ENCODE peak calls at places on chromosome 17, in five cellular contexts. One of them, this sample, is unnamed.

GRCh38 chr17:37518816-37519215 is 29.1 kb downstream of the DUSP14 start:
- DNase-seq in Peyer's patch: no peak
- DNase-seq in A549: peak; percentile 29
- DNase-seq in IMR-90: no peak
- DNase-seq in esophagus muscularis mucosa: no peak
- DNase-seq in this sample: no peak

GRCh38 chr17:59439261-59439660 is 107.8 kb downstream of the YPEL2 start:
- DNase-seq in Peyer's patch: no peak
- DNase-seq in A549: no peak
- DNase-seq in IMR-90: no peak
- DNase-seq in esophagus muscularis mucosa: no peak
- DNase-seq in this sample: no peak

GRCh38 chr17:45345554-45346254 is 28.9 kb upstream of the MAP3K14 start:
- DNase-seq in Peyer's patch: no peak
- DNase-seq in A549: peak; percentile 63
- DNase-seq in IMR-90: peak; percentile 88
- DNase-seq in esophagus muscularis mucosa: no peak
- DNase-seq in this sample: peak; percentile 73

GRCh38 chr17:64651889-64652288 is 10.2 kb downstream of the SMURF2 start:
- DNase-seq in Peyer's patch: no peak
- DNase-seq in A549: no peak
- DNase-seq in IMR-90: no peak
- DNase-seq in esophagus muscularis mucosa: no peak
- DNase-seq in this sample: no peak

GRCh38 chr17:10756604-10757003 is 26.8 kb upstream of the TMEM220 start:
- DNase-seq in Peyer's patch: no peak
- DNase-seq in A549: no peak
- DNase-seq in IMR-90: no peak
- DNase-seq in esophagus muscularis mucosa: no peak
- DNase-seq in this sample: peak; percentile 11

GRCh38 chr17:32112416-32112815 is 29.9 kb upstream of the RHOT1 start:
- DNase-seq in Peyer's patch: no peak
- DNase-seq in A549: no peak
- DNase-seq in IMR-90: no peak
- DNase-seq in esophagus muscularis mucosa: no peak
- DNase-seq in this sample: no peak

GRCh38 chr17:72104863-72105234 is 16.0 kb upstream of the SOX9 start:
- DNase-seq in Peyer's patch: no peak
- DNase-seq in A549: no peak
- DNase-seq in IMR-90: no peak
- DNase-seq in esophagus muscularis mucosa: no peak
- DNase-seq in this sample: no peak

GRCh38 chr17:17628388-17629008 is 37.0 kb upstream of the PEMT start:
- DNase-seq in Peyer's patch: no peak
- DNase-seq in A549: no peak
- DNase-seq in IMR-90: no peak
- DNase-seq in esophagus muscularis mucosa: no peak
- DNase-seq in this sample: no peak

GRCh38 chr17:65022751-65023421 is 33.7 kb downstream of the GNA13 start:
- DNase-seq in Peyer's patch: no peak
- DNase-seq in A549: no peak
- DNase-seq in IMR-90: peak; percentile 70
- DNase-seq in esophagus muscularis mucosa: no peak
- DNase-seq in this sample: no peak

GRCh38 chr17:39622380-39623006 is 4.3 kb upstream of the PPP1R1B start:
- DNase-seq in Peyer's patch: no peak
- DNase-seq in A549: peak; percentile 66
- DNase-seq in IMR-90: no peak
- DNase-seq in esophagus muscularis mucosa: no peak
- DNase-seq in this sample: no peak

GRCh38 chr17:58271532-58271931 is 9.2 kb downstream of the MPO start:
- DNase-seq in Peyer's patch: no peak
- DNase-seq in A549: no peak
- DNase-seq in IMR-90: no peak
- DNase-seq in esophagus muscularis mucosa: no peak
- DNase-seq in this sample: no peak

GRCh38 chr17:48819466-48819865 is 2.4 kb upstream of the TTLL6 start:
- DNase-seq in Peyer's patch: no peak
- DNase-seq in A549: no peak
- DNase-seq in IMR-90: no peak
- DNase-seq in esophagus muscularis mucosa: no peak
- DNase-seq in this sample: no peak

GRCh38 chr17:6231886-6232767 is 161.9 kb downstream of the WSCD1 start:
- DNase-seq in Peyer's patch: no peak
- DNase-seq in A549: no peak
- DNase-seq in IMR-90: no peak
- DNase-seq in esophagus muscularis mucosa: no peak
- DNase-seq in this sample: no peak

GRCh38 chr17:79026345-79027273 is 2.6 kb downstream of the C1QTNF1 start:
- DNase-seq in Peyer's patch: peak; percentile 79
- DNase-seq in A549: peak; percentile 78
- DNase-seq in IMR-90: peak; percentile 68
- DNase-seq in esophagus muscularis mucosa: no peak
- DNase-seq in this sample: no peak

DNA sequence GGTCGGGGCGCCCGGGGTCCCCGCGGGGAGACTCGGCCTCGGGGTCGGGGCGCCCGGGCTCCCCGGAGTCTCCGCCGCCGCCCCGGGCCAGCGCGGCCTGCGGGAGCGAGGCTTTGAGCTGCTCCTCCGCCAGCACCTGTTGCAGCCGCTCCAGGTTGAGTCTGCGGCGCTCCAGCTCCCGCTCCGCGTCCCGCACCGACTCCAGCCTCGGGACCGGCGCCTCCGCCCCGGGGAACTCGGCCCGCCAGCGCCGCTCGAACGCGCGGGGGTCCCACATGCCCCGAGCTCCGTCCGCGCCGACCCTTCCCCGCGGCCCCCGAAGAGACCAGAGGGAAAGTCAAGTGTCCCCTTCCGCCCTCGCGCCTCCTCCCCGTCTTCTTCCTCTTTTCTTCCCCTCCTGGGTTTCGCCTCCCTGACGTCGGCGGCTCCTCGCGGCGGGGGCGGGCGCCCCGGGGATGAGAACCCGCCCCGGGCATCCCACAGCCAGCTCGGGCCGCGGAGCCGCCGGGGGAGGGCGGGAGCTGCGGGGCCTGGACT is 40.8 kb upstream of the BHLHA9 start:
- DNase-seq in Peyer's patch: peak; percentile 85
- DNase-seq in A549: no peak
- DNase-seq in IMR-90: no peak
- DNase-seq in esophagus muscularis mucosa: peak; percentile 94
- DNase-seq in this sample: no peak
- TF ChIP-seq POLR2A in Peyer's patch: peak; percentile 77
- TF ChIP-seq POLR2A in A549: peak; percentile 34
- TF ChIP-seq POLR2A in IMR-90: no peak
- TF ChIP-seq POLR2A in esophagus muscularis mucosa: peak; percentile 34
- TF ChIP-seq POLR2A in this sample: no peak

GRCh38 chr17:42182927-42183734 is 2.1 kb downstream of the HCRT start:
- DNase-seq in Peyer's patch: no peak
- DNase-seq in A549: peak; percentile 64
- DNase-seq in IMR-90: peak; percentile 60
- DNase-seq in esophagus muscularis mucosa: no peak
- DNase-seq in this sample: no peak
- TF ChIP-seq POLR2A in Peyer's patch: no peak
- TF ChIP-seq POLR2A in A549: no peak
- TF ChIP-seq POLR2A in IMR-90: no peak
- TF ChIP-seq POLR2A in esophagus muscularis mucosa: no peak
- TF ChIP-seq POLR2A in this sample: no peak

GRCh38 chr17:67364847-67365761 is 1.3 kb downstream of the PSMD12 start:
- DNase-seq in Peyer's patch: no peak
- DNase-seq in A549: no peak
- DNase-seq in IMR-90: no peak
- DNase-seq in esophagus muscularis mucosa: no peak
- DNase-seq in this sample: peak; percentile 90

GRCh38 chr17:67365762-67366192 is 600 bp downstream of the PSMD12 start:
- DNase-seq in Peyer's patch: no peak
- DNase-seq in A549: peak; percentile 41
- DNase-seq in IMR-90: peak; percentile 78
- DNase-seq in esophagus muscularis mucosa: no peak
- DNase-seq in this sample: peak; percentile 90

GRCh38 chr17:67360880-67361279 is 5.5 kb downstream of the PSMD12 start:
- DNase-seq in Peyer's patch: no peak
- DNase-seq in A549: no peak
- DNase-seq in IMR-90: no peak
- DNase-seq in esophagus muscularis mucosa: no peak
- DNase-seq in this sample: no peak

GRCh38 chr17:67362173-67362572 is 4.2 kb downstream of the PSMD12 start:
- DNase-seq in Peyer's patch: no peak
- DNase-seq in A549: no peak
- DNase-seq in IMR-90: no peak
- DNase-seq in esophagus muscularis mucosa: no peak
- DNase-seq in this sample: no peak

GRCh38 chr17:67366193-67367157 is at the start of gene PSMD12:
- DNase-seq in Peyer's patch: peak; percentile 95
- DNase-seq in A549: peak; percentile 95
- DNase-seq in IMR-90: peak; percentile 88
- DNase-seq in esophagus muscularis mucosa: peak; percentile 98
- DNase-seq in this sample: peak; percentile 96
- TF ChIP-seq POLR2A in Peyer's patch: peak; percentile 79
- TF ChIP-seq POLR2A in A549: peak; percentile 94
- TF ChIP-seq POLR2A in IMR-90: peak; percentile 92
- TF ChIP-seq POLR2A in esophagus muscularis mucosa: peak; percentile 67
- TF ChIP-seq POLR2A in this sample: peak; percentile 92

DNA sequence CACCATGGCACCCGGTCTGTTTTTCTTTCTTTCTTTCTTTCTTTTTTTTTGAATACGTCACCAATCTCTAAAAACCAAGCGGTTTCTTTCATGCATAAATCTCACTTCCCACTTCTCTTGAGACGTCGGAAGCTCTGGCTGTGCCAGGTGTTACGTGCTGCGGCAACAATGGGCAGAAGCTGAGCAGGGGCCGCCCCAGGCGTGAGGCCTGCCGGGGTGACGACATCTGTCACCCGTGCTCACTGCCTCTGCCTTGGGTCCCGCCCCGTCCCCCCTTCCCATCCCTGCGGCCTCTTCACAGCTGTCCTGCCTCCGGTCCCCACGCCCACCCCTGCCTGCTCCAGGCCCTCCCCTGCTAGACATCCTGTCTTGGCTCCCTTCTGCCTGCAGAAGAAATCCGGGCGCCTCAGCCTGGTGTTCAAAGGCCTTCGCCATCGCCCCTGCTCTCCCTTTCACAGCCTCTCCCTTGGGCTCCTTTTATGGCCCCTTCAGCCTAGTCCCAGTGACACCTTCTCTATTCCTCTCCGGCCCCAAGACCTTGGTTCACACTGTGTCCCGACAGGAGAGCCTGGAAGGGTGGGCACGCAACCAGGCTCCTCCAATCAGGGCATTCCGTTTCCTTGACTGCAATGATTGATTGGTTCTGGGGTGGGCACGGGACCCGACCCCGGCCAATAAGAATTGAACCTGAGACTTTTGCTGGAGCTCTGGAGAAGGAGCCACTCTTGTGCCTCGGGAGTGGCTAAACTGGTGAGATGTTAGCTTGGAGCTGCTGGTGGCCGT is 4.8 kb downstream of the P2RX1 start:
- DNase-seq in Peyer's patch: no peak
- DNase-seq in A549: no peak
- DNase-seq in IMR-90: no peak
- DNase-seq in esophagus muscularis mucosa: no peak
- DNase-seq in this sample: no peak
- TF ChIP-seq POLR2A in Peyer's patch: no peak
- TF ChIP-seq POLR2A in A549: no peak
- TF ChIP-seq POLR2A in IMR-90: no peak
- TF ChIP-seq POLR2A in esophagus muscularis mucosa: no peak
- TF ChIP-seq POLR2A in this sample: no peak

DNA sequence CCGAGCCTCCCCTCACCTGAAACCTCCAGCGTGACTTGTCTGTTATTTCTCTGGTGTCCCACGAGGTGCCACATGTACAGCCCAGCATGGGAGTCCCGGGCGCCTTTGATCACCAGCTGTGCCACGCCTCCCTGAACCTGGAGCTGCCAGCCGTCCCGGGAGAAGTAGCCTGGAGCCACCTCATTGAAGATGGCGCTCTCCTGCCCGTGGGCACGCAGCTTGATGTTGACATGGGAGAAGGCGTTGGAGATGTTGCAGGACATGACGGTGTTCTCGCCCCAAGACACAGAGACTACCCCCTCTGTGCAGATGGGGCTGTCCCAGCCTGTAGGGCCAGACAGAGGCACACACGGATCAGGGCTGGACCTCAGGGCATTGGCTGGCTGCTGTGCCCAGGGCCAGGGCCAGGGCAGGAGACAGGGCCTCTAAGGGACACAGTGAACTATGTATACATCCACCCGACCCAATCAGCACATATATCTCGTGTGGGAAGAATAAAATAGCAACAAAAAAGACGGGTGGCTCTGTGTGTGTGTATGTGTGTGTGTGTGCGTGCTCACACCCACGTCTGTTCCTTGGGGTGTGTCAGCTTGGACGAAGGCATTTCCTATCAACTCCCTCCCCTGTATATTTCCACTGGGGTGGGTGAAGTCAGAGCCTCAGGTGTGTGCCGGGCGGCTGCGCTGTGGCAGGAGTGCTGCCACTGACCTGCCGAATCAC is 7.3 kb upstream of the CD7 start:
- DNase-seq in Peyer's patch: peak; percentile 78
- DNase-seq in A549: no peak
- DNase-seq in IMR-90: no peak
- DNase-seq in esophagus muscularis mucosa: no peak
- DNase-seq in this sample: no peak
- TF ChIP-seq POLR2A in Peyer's patch: no peak
- TF ChIP-seq POLR2A in A549: no peak
- TF ChIP-seq POLR2A in IMR-90: no peak
- TF ChIP-seq POLR2A in esophagus muscularis mucosa: no peak
- TF ChIP-seq POLR2A in this sample: no peak

GRCh38 chr17:42110301-42111264 is 1.9 kb downstream of the DHX58 start:
- DNase-seq in Peyer's patch: peak; percentile 42
- DNase-seq in A549: no peak
- DNase-seq in IMR-90: no peak
- DNase-seq in esophagus muscularis mucosa: no peak
- DNase-seq in this sample: no peak
- TF ChIP-seq POLR2A in Peyer's patch: no peak
- TF ChIP-seq POLR2A in A549: no peak
- TF ChIP-seq POLR2A in IMR-90: no peak
- TF ChIP-seq POLR2A in esophagus muscularis mucosa: no peak
- TF ChIP-seq POLR2A in this sample: no peak

GRCh38 chr17:82297804-82298537 is 19.4 kb downstream of the CD7 start:
- DNase-seq in Peyer's patch: peak; percentile 94
- DNase-seq in A549: peak; percentile 92
- DNase-seq in IMR-90: peak; percentile 96
- DNase-seq in esophagus muscularis mucosa: peak; percentile 96
- DNase-seq in this sample: peak; percentile 63
- TF ChIP-seq POLR2A in Peyer's patch: peak; percentile 64
- TF ChIP-seq POLR2A in A549: peak; percentile 63
- TF ChIP-seq POLR2A in IMR-90: peak; percentile 65
- TF ChIP-seq POLR2A in esophagus muscularis mucosa: peak; percentile 73
- TF ChIP-seq POLR2A in this sample: peak; percentile 59

This sample was measured in erythroblast.